ENCODE peak calls at places on chromosomes 4 and X, in nine cellular contexts. V is ovary, Y is K562, O is thyroid gland, U is HepG2, X is transverse colon, B is lower leg skin, J is A549, H is esophagus squamous epithelium. N is an unnamed sample.

GRCh38 chrX:95733426-95733825 is 951.2 kb upstream of the DIAPH2 start:
- DNase-seq in V (no peak), Y (no peak), O (no peak), U (no peak), X (no peak), B (no peak), J (no peak), H (no peak), N (no peak)

GRCh38 chr4:161929966-161930365 is 233.8 kb downstream of the FSTL5 start:
- DNase-seq in V (no peak), Y (no peak), O (no peak), U (no peak), X (no peak), B (no peak), J (no peak), H (no peak), N (no peak)

GRCh38 chr4:167826281-167826680 is 266.1 kb upstream of the ANXA10 start:
- DNase-seq in V (no peak), Y (no peak), O (no peak), U (no peak), X (no peak), B (no peak), J (no peak), H (no peak), N (no peak)

GRCh38 chr4:188778880-188779279 is 639.6 kb downstream of the TRIML1 start:
- DNase-seq in V (no peak), Y (no peak), O (no peak), U (no peak), X (no peak), B (no peak), J (no peak), H (no peak), N (no peak)

GRCh38 chr4:80183196-80184052 is 13.9 kb upstream of the PRDM8 start:
- DNase-seq in V (peak; percentile 54), Y (no peak), O (no peak), U (no peak), X (peak; percentile 31), B (peak; percentile 89), J (no peak), H (no peak), N (no peak)

GRCh38 chrX:12065251-12065650 is 73.0 kb upstream of the FRMPD4 start:
- DNase-seq in V (no peak), Y (no peak), O (no peak), U (no peak), X (no peak), B (no peak), J (no peak), H (no peak), N (no peak)

GRCh38 chr4:138632856-138633255 is 382.7 kb upstream of the NOCT start:
- DNase-seq in V (no peak), Y (no peak), O (no peak), U (no peak), X (no peak), B (no peak), J (no peak), H (no peak), N (no peak)

GRCh38 chrX:154010330-154011087 is 9.2 kb downstream of the IRAK1 start:
- DNase-seq in V (no peak), Y (no peak), O (peak; percentile 71), U (peak; percentile 66), X (no peak), B (no peak), J (no peak), H (no peak), N (no peak)

GRCh38 chr4:152614337-152614736 is 65.5 kb downstream of the TMEM154 start:
- DNase-seq in V (no peak), Y (no peak), O (peak; percentile 27), U (no peak), X (no peak), B (no peak), J (no peak), H (no peak), N (no peak)

GRCh38 chr4:178165909-178166308 is 723.7 kb upstream of the AGA start:
- DNase-seq in V (no peak), Y (no peak), O (no peak), U (no peak), X (no peak), B (no peak), J (no peak), H (no peak), N (no peak)

GRCh38 chr4:175451238-175451965 is 360.7 kb downstream of the GPM6A start:
- DNase-seq in V (no peak), Y (no peak), O (no peak), U (no peak), X (no peak), B (no peak), J (no peak), H (no peak), N (no peak)

GRCh38 chr4:170667814-170668213 is 578.1 kb upstream of the AADAT start:
- DNase-seq in V (no peak), Y (no peak), O (no peak), U (no peak), X (no peak), B (no peak), J (no peak), H (no peak), N (no peak)

GRCh38 chr4:76055005-76055404 is 19.1 kb upstream of the CXCL11 start:
- DNase-seq in V (no peak), Y (no peak), O (no peak), U (no peak), X (no peak), B (no peak), J (no peak), H (no peak), N (no peak)

GRCh38 chr4:151318310-151319006 is 6.9 kb downstream of the SH3D19 start:
- DNase-seq in V (no peak), Y (no peak), O (no peak), U (no peak), X (no peak), B (no peak), J (no peak), H (no peak), N (no peak)

GRCh38 chrX:50596056-50596455 is 125.4 kb upstream of the DGKK start:
- DNase-seq in V (no peak), Y (no peak), O (no peak), U (no peak), X (no peak), B (no peak), J (no peak), H (no peak), N (no peak)

GRCh38 chr4:104942990-104943758 is 203.5 kb upstream of the TET2 start:
- DNase-seq in V (no peak), Y (no peak), O (no peak), U (no peak), X (no peak), B (no peak), J (no peak), H (no peak), N (no peak)

GRCh38 chrX:49184294-49185061 is 1.7 kb downstream of the PRICKLE3 start:
- DNase-seq in V (peak; percentile 98), Y (peak; percentile 74), O (peak; percentile 90), U (no peak), X (peak; percentile 95), B (peak; percentile 98), J (peak; percentile 69), H (no peak), N (no peak)

GRCh38 chrX:70301716-70302115 is 11.8 kb downstream of the KIF4A start:
- DNase-seq in V (no peak), Y (no peak), O (no peak), U (no peak), X (no peak), B (no peak), J (no peak), H (no peak), N (no peak)

GRCh38 chr4:144666539-144667175 is 20.7 kb downstream of the HHIP start:
- DNase-seq in V (no peak), Y (no peak), O (no peak), U (no peak), X (no peak), B (no peak), J (no peak), H (no peak), N (no peak)

GRCh38 chrX:38805294-38806053 is 4.2 kb downstream of the MID1IP1 start:
- DNase-seq in V (peak; percentile 71), Y (peak; percentile 26), O (peak; percentile 62), U (peak; percentile 56), X (peak; percentile 71), B (peak; percentile 93), J (peak; percentile 21), H (no peak), N (no peak)
- TF ChIP-seq POLR2A in V (peak; percentile 37), Y (peak; percentile 33), O (no peak), U (no peak), X (peak; percentile 31), B (no peak), J (no peak), H (no peak), N (no peak)

GRCh38 chr4:23890369-23891063 is 669 bp upstream of the PPARGC1A start:
- DNase-seq in V (no peak), Y (no peak), O (peak; percentile 27), U (no peak), X (no peak), B (no peak), J (no peak), H (no peak), N (no peak)
- TF ChIP-seq POLR2A in V (no peak), Y (no peak), O (no peak), U (no peak), X (no peak), B (no peak), J (no peak), H (no peak), N (no peak)

GRCh38 chr4:1374706-1375045 is 27.7 kb downstream of the UVSSA start:
- DNase-seq in V (no peak), Y (no peak), O (no peak), U (no peak), X (no peak), B (peak; percentile 78), J (no peak), H (no peak), N (no peak)

GRCh38 chr4:1375761-1376322 is 28.8 kb downstream of the UVSSA start:
- DNase-seq in V (peak; percentile 10), Y (no peak), O (no peak), U (no peak), X (no peak), B (peak; percentile 57), J (no peak), H (no peak), N (no peak)

GRCh38 chr4:1371831-1372165 is 24.8 kb downstream of the UVSSA start:
- DNase-seq in V (no peak), Y (no peak), O (no peak), U (no peak), X (no peak), B (peak; percentile 63), J (no peak), H (no peak), N (no peak)

GRCh38 chr4:1375051-1375721 is 28.2 kb downstream of the UVSSA start:
- DNase-seq in V (no peak), Y (no peak), O (no peak), U (no peak), X (no peak), B (peak; percentile 64), J (no peak), H (no peak), N (no peak)

GRCh38 chr4:1373892-1374705 is 27.1 kb downstream of the UVSSA start:
- DNase-seq in V (no peak), Y (no peak), O (no peak), U (no peak), X (no peak), B (peak; percentile 65), J (no peak), H (no peak), N (no peak)
- TF ChIP-seq POLR2A in V (no peak), Y (no peak), O (no peak), U (no peak), X (no peak), B (no peak), J (no peak), H (no peak), N (no peak)

GRCh38 chr4:183335369-183335940 is 13.2 kb upstream of the CLDN24 start:
- DNase-seq in V (no peak), Y (no peak), O (no peak), U (peak; percentile 31), X (no peak), B (peak; percentile 29), J (peak; percentile 8), H (no peak), N (peak; percentile 25)
- TF ChIP-seq POLR2A in V (no peak), Y (no peak), O (no peak), U (no peak), X (no peak), B (no peak), J (no peak), H (no peak), N (no peak)